ENCODE peak calls at places on chromosomes 12 and 14, in seven cellular contexts. W is GM13977; B is fibroblast of the aortic adventitia; H is stimulated activated naive CD8-positive, alpha-beta T cell treated with anti-CD3 and anti-CD28 coated beads, Interleukin-15, amount 100 ng/mL, for 72 hours; I is left ventricle myocardium inferior; G is suprapubic skin; S is stimulated activated CD4-positive, alpha-beta T cell treated with anti-CD3 and anti-CD28 coated beads, Interleukin-1b, Interleukin-23, amount 100 ng/mL, for 1 hour. P is an unnamed sample.

GRCh38 chr12:118611295-118611694 is 234.9 kb downstream of the SUDS3 start:
- DNase-seq in W (no peak), B (no peak), H (no peak), I (no peak), G (no peak), S (no peak), P (no peak)

GRCh38 chr12:49093746-49094103 is 876 bp downstream of the DHH start:
- DNase-seq in W (no peak), B (no peak), H (no peak), I (peak; percentile 33), G (no peak), S (no peak), P (no peak)

GRCh38 chr12:117034249-117034648 is 65.0 kb downstream of the TESC start:
- DNase-seq in W (no peak), B (no peak), H (no peak), I (no peak), G (peak; percentile 20), S (no peak), P (no peak)

GRCh38 chr14:70663707-70664179 is 22.0 kb downstream of the TTC9 start:
- DNase-seq in W (no peak), B (peak; percentile 32), H (no peak), I (no peak), G (no peak), S (no peak), P (peak; percentile 2)

GRCh38 chr12:70648831-70649230 is 11.6 kb upstream of the PTPRB start:
- DNase-seq in W (no peak), B (peak; percentile 91), H (no peak), I (no peak), G (no peak), S (no peak), P (peak; percentile 58)

GRCh38 chr12:100225491-100225890 is 24.9 kb downstream of the ACTR6 start:
- DNase-seq in W (no peak), B (no peak), H (no peak), I (no peak), G (no peak), S (no peak), P (no peak)

GRCh38 chr12:24719293-24719721 is 229.6 kb downstream of the BCAT1 start:
- DNase-seq in W (peak; percentile 24), B (peak; percentile 38), H (peak; percentile 73), I (no peak), G (no peak), S (no peak), P (no peak)

GRCh38 chr12:104482748-104483147 is 26.0 kb downstream of the CHST11 start:
- DNase-seq in W (no peak), B (no peak), H (no peak), I (no peak), G (no peak), S (no peak), P (no peak)

GRCh38 chr14:105485720-105486332 is 860 bp upstream of the CRIP1 start:
- DNase-seq in W (no peak), B (no peak), H (peak; percentile 60), I (peak; percentile 46), G (no peak), S (no peak), P (no peak)

GRCh38 chr12:58907326-58907855 is 12.9 kb downstream of the LRIG3 start:
- DNase-seq in W (no peak), B (peak; percentile 85), H (no peak), I (no peak), G (no peak), S (no peak), P (no peak)

GRCh38 chr12:110501378-110501721 is 561 bp downstream of the VPS29 start:
- DNase-seq in W (peak; percentile 27), B (peak; percentile 28), H (no peak), I (no peak), G (no peak), S (no peak), P (peak; percentile 67)

GRCh38 chr12:68406134-68406576 is 74.0 kb upstream of the MDM1 start:
- DNase-seq in W (no peak), B (peak; percentile 94), H (no peak), I (peak; percentile 94), G (peak; percentile 95), S (no peak), P (peak; percentile 83)

GRCh38 chr14:105039458-105040205 is 18.7 kb upstream of the CDCA4 start:
- DNase-seq in W (no peak), B (no peak), H (no peak), I (no peak), G (no peak), S (no peak), P (no peak)

GRCh38 chr12:93526786-93527428 is 45.6 kb upstream of the SOCS2 start:
- DNase-seq in W (no peak), B (peak; percentile 92), H (no peak), I (no peak), G (no peak), S (no peak), P (peak; percentile 89)

GRCh38 chr12:43861015-43861846 is 25.4 kb downstream of the TMEM117 start:
- DNase-seq in W (no peak), B (no peak), H (no peak), I (no peak), G (no peak), S (no peak), P (peak; percentile 43)

GRCh38 chr12:130880411-130880885 is 8.6 kb downstream of the RAN start:
- DNase-seq in W (peak; percentile 40), B (no peak), H (peak; percentile 28), I (no peak), G (no peak), S (no peak), P (peak; percentile 15)

GRCh38 chr12:27618836-27619235 is 77.4 kb upstream of the REP15 start:
- DNase-seq in W (no peak), B (peak; percentile 80), H (no peak), I (no peak), G (no peak), S (no peak), P (no peak)

GRCh38 chr12:1972260-1972659 is 32.0 kb downstream of the DCP1B start:
- DNase-seq in W (no peak), B (peak; percentile 57), H (no peak), I (no peak), G (no peak), S (no peak), P (peak; percentile 50)

GRCh38 chr14:64807588-64807987 is 72.1 kb downstream of the SPTB start:
- DNase-seq in W (no peak), B (no peak), H (no peak), I (peak; percentile 76), G (no peak), S (no peak), P (no peak)

GRCh38 chr14:51924600-51924999 is 64.2 kb downstream of the GNG2 start:
- DNase-seq in W (no peak), B (no peak), H (no peak), I (no peak), G (no peak), S (no peak), P (no peak)

GRCh38 chr12:56326533-56326932 is 7.3 kb downstream of the PAN2 start:
- DNase-seq in W (no peak), B (no peak), H (no peak), I (no peak), G (no peak), S (no peak), P (no peak)

GRCh38 chr12:49946086-49946485 is 4.5 kb upstream of the AQP2 start:
- DNase-seq in W (no peak), B (no peak), H (no peak), I (no peak), G (no peak), S (no peak), P (no peak)

GRCh38 chr12:14892726-14893442 is 7.2 kb upstream of the MGP start:
- DNase-seq in W (no peak), B (peak; percentile 69), H (no peak), I (no peak), G (peak; percentile 73), S (no peak), P (peak; percentile 17)

GRCh38 chr14:84420236-84420635 is 1109.7 kb upstream of the FLRT2 start:
- DNase-seq in W (no peak), B (no peak), H (no peak), I (no peak), G (no peak), S (no peak), P (peak; percentile 35)

GRCh38 chr14:97944380-97944779 is 1147.2 kb downstream of the VRK1 start:
- DNase-seq in W (no peak), B (no peak), H (no peak), I (no peak), G (no peak), S (no peak), P (no peak)

GRCh38 chr12:64824500-64825142 is at the start of gene TBC1D30:
- DNase-seq in W (peak; percentile 60), B (peak; percentile 3), H (peak; percentile 21), I (no peak), G (no peak), S (no peak), P (peak; percentile 60)

GRCh38 chr14:36513451-36514277 is 6.4 kb downstream of the NKX2-1 start:
- DNase-seq in W (peak; percentile 39), B (no peak), H (no peak), I (no peak), G (no peak), S (no peak), P (no peak)

GRCh38 chr14:103847954-103848719 is 762 bp upstream of the PPP1R13B start:
- DNase-seq in W (no peak), B (no peak), H (no peak), I (no peak), G (peak; percentile 79), S (no peak), P (peak; percentile 35)

GRCh38 chr14:80491562-80492139 is 280.3 kb upstream of the DIO2 start:
- DNase-seq in W (no peak), B (peak; percentile 46), H (no peak), I (no peak), G (no peak), S (no peak), P (peak; percentile 44)

GRCh38 chr12:54419088-54419887 is at the start of gene ITGA5:
- DNase-seq in W (no peak), B (peak; percentile 65), H (no peak), I (peak; percentile 86), G (peak; percentile 92), S (no peak), P (peak; percentile 93)

GRCh38 chr12:1800646-1801284 is 19.6 kb upstream of the LRTM2 start:
- DNase-seq in W (peak; percentile 65), B (no peak), H (peak; percentile 47), I (no peak), G (peak; percentile 60), S (no peak), P (no peak)

GRCh38 chr14:85247071-85247470 is 282.9 kb upstream of the FLRT2 start:
- DNase-seq in W (no peak), B (no peak), H (no peak), I (no peak), G (no peak), S (no peak), P (no peak)

GRCh38 chr14:55130194-55130550 is 1.1 kb downstream of the LGALS3 start:
- DNase-seq in W (no peak), B (peak; percentile 45), H (no peak), I (no peak), G (no peak), S (no peak), P (no peak)

GRCh38 chr12:28966049-28966778 is 182.9 kb upstream of the FAR2 start:
- DNase-seq in W (no peak), B (peak; percentile 84), H (no peak), I (peak; percentile 39), G (no peak), S (no peak), P (no peak)

GRCh38 chr12:49370539-49370938 is 3.3 kb downstream of the SPATS2 start:
- DNase-seq in W (no peak), B (no peak), H (no peak), I (no peak), G (no peak), S (no peak), P (no peak)

GRCh38 chr14:22976620-22977433 is 5.5 kb downstream of the AJUBA start:
- DNase-seq in W (no peak), B (peak; percentile 61), H (no peak), I (no peak), G (peak; percentile 20), S (no peak), P (peak; percentile 65)

GRCh38 chr14:98069712-98070133 is 1202.3 kb downstream of the BCL11B start:
- DNase-seq in W (no peak), B (no peak), H (no peak), I (no peak), G (no peak), S (no peak), P (no peak)

P was measured in adipocyte.